ENCODE peak calls at places on chromosome 3, in seven cellular contexts. T is lower leg skin, W is foreskin fibroblast, N is breast epithelium, B is osteoblast, V is brain microvascular endothelial cell, X is fibroblast of lung. I is an unnamed sample.

GRCh38 chr3:102158080-102158756 is 276.6 kb upstream of the ZPLD1 start:
- DNase-seq in X (peak; percentile 22), B (no peak), N (no peak), V (no peak), T (no peak), W (no peak), I (peak; percentile 23)

GRCh38 chr3:128508852-128509251 is 15.9 kb upstream of the GATA2 start:
- DNase-seq in B (no peak), W (no peak), N (no peak), X (no peak), V (no peak), T (no peak), I (no peak)

GRCh38 chr3:35883929-35884328 is 244.6 kb downstream of the ARPP21 start:
- DNase-seq in W (no peak), V (peak; percentile 28), B (no peak), N (no peak), T (no peak), X (no peak), I (no peak)

GRCh38 chr3:85567074-85567676 is 608.4 kb downstream of the CADM2 start:
- DNase-seq in T (no peak), X (peak; percentile 36), V (peak; percentile 53), N (no peak), W (no peak), B (no peak), I (no peak)

GRCh38 chr3:159854500-159855124 is 134.0 kb upstream of the IL12A start:
- DNase-seq in B (peak; percentile 87), W (peak; percentile 93), X (peak; percentile 99), V (peak; percentile 93), N (no peak), T (no peak), I (peak; percentile 87)

GRCh38 chr3:65912647-65913046 is 126.1 kb downstream of the MAGI1 start:
- DNase-seq in W (no peak), X (no peak), T (no peak), B (no peak), N (no peak), V (no peak), I (no peak)

GRCh38 chr3:194691481-194692281 is 6.0 kb downstream of the FAM43A start:
- DNase-seq in V (peak; percentile 38), B (peak; percentile 76), W (peak; percentile 18), T (no peak), X (no peak), N (no peak), I (no peak)

GRCh38 chr3:173823911-173824460 is 426.4 kb downstream of the NLGN1 start:
- DNase-seq in W (no peak), N (no peak), T (no peak), B (no peak), X (peak; percentile 69), V (no peak), I (no peak)

GRCh38 chr3:149393355-149394165 is 16.1 kb upstream of the TM4SF1 start:
- DNase-seq in B (no peak), W (peak; percentile 82), X (peak; percentile 71), V (peak; percentile 84), T (no peak), N (peak; percentile 69), I (peak; percentile 82)

GRCh38 chr3:177934001-177934891 is 602.0 kb upstream of the KCNMB2 start:
- DNase-seq in T (peak; percentile 40), X (peak; percentile 92), B (no peak), W (peak; percentile 40), N (no peak), V (peak; percentile 61), I (peak; percentile 85)

GRCh38 chr3:67515778-67516177 is 138.6 kb downstream of the SUCLG2 start:
- DNase-seq in T (no peak), B (no peak), X (no peak), W (no peak), N (no peak), V (no peak), I (no peak)

GRCh38 chr3:179148446-179149238 is 485 bp downstream of the PIK3CA start:
- DNase-seq in N (peak; percentile 53), W (peak; percentile 36), T (peak; percentile 27), X (peak; percentile 44), V (peak; percentile 17), B (peak; percentile 87), I (peak; percentile 52)

GRCh38 chr3:10248984-10249748 is 907 bp downstream of the TATDN2 start:
- DNase-seq in W (peak; percentile 15), B (peak; percentile 90), T (no peak), N (no peak), X (peak; percentile 16), V (peak; percentile 4), I (peak; percentile 12)

GRCh38 chr3:11389570-11390268 is 117.5 kb downstream of the ATG7 start:
- DNase-seq in T (no peak), X (peak; percentile 88), N (no peak), W (peak; percentile 53), B (no peak), V (no peak), I (peak; percentile 70)

GRCh38 chr3:10234526-10235230 is 13.6 kb upstream of the TATDN2 start:
- DNase-seq in B (no peak), W (no peak), N (no peak), T (no peak), V (no peak), X (no peak), I (no peak)

GRCh38 chr3:149487598-149488197 is 13.2 kb downstream of the TM4SF4 start:
- DNase-seq in X (no peak), W (no peak), B (no peak), V (no peak), N (no peak), T (no peak), I (no peak)

GRCh38 chr3:124428372-124429128 is 301.7 kb upstream of the UMPS start:
- DNase-seq in N (no peak), X (peak; percentile 3), B (no peak), V (no peak), W (no peak), T (no peak), I (no peak)

GRCh38 chr3:79255696-79256095 is 512.1 kb downstream of the ROBO1 start:
- DNase-seq in B (no peak), T (no peak), N (no peak), X (no peak), V (no peak), W (no peak), I (no peak)

GRCh38 chr3:78804251-78805037 is 963.4 kb downstream of the ROBO1 start:
- DNase-seq in N (no peak), T (no peak), V (no peak), B (no peak), W (no peak), X (peak; percentile 76), I (peak; percentile 49)

GRCh38 chr3:35275768-35276167 is 363.6 kb upstream of the ARPP21 start:
- DNase-seq in T (no peak), W (no peak), X (no peak), B (no peak), N (no peak), V (no peak), I (no peak)

GRCh38 chr3:186622651-186623310 is 9.9 kb downstream of the AHSG start:
- DNase-seq in N (no peak), X (no peak), W (no peak), B (no peak), V (no peak), T (no peak), I (no peak)

GRCh38 chr3:20682573-20682972 is 496.6 kb upstream of the SGO1 start:
- DNase-seq in N (no peak), B (no peak), T (no peak), W (no peak), V (peak; percentile 52), X (peak; percentile 92), I (no peak)

GRCh38 chr3:129161860-129162271 is 1.0 kb upstream of the ISY1 start:
- DNase-seq in T (peak; percentile 23), X (peak; percentile 16), W (peak; percentile 13), V (no peak), N (no peak), B (peak; percentile 62), I (peak; percentile 13)

GRCh38 chr3:172074578-172074977 is 35.2 kb downstream of the FNDC3B start:
- DNase-seq in W (peak; percentile 23), N (no peak), B (no peak), V (no peak), T (peak; percentile 84), X (no peak), I (no peak)
- H3K4me3 ChIP-seq in W (no peak overlapping the region), N (no peak overlapping the region), B (no peak overlapping the region), V (no peak overlapping the region), T (no peak overlapping the region), X (no peak overlapping the region), I (no peak overlapping the region)

GRCh38 chr3:19060404-19060803 is 87.9 kb upstream of the KCNH8 start:
- DNase-seq in X (no peak), T (no peak), W (no peak), B (no peak), V (no peak), N (no peak), I (no peak)

GRCh38 chr3:19063936-19064335 is 84.4 kb upstream of the KCNH8 start:
- DNase-seq in X (no peak), T (no peak), V (no peak), B (no peak), W (no peak), N (no peak), I (no peak)

GRCh38 chr3:19070325-19070724 is 78.0 kb upstream of the KCNH8 start:
- DNase-seq in B (no peak), T (no peak), X (peak; percentile 21), V (no peak), N (no peak), W (no peak), I (no peak)

GRCh38 chr3:19065027-19065426 is 83.3 kb upstream of the KCNH8 start:
- DNase-seq in V (no peak), T (no peak), N (no peak), W (no peak), X (no peak), B (no peak), I (no peak)
- TF ChIP-seq CTCF in V (no peak), T (no peak), N (no peak), W (no peak), X (no peak), B (no peak), I (no peak)

GRCh38 chr3:30609930-30610701 is 3.7 kb downstream of the TGFBR2 start:
- DNase-seq in V (no peak), B (no peak), N (no peak), T (no peak), W (no peak), X (no peak), I (no peak)
- H3K4me3 ChIP-seq in V (peak overlapping the region; percentile 90), B (no peak overlapping the region), N (peak overlapping the region; percentile 99), T (no peak overlapping the region), W (no peak overlapping the region), X (no peak overlapping the region), I (peak overlapping the region; percentile 10)

GRCh38 chr3:58535531-58536500 is 1.2 kb downstream of the ACOX2 start:
- DNase-seq in V (no peak), W (no peak), N (no peak), X (peak; percentile 33), T (no peak), B (peak; percentile 41), I (peak; percentile 45)
- TF ChIP-seq CTCF in V (peak; percentile 6), W (no peak), N (no peak), X (no peak), T (no peak), B (no peak), I (no peak)